ENCODE peak calls at places on chromosome 6, in nine cellular contexts. L, I, J, A, O, V, B, X and Y are unnamed samples. For H3K4me1, the result is how much of the 10 kb centered on the place peaks cover.

GRCh38 chr6:35148167-35148741 is 7.1 kb upstream of the TCP11 start:
- DNase-seq in L (no peak), I (peak), J (no peak), A (no peak), O (peak), V (no peak), B (no peak), X (no peak), Y (peak)

GRCh38 chr6:30411515-30412207 is 66.7 kb downstream of the RPP21 start:
- DNase-seq in L (peak), I (peak), J (peak), A (peak), O (peak), V (no peak), B (peak), X (peak), Y (peak)

GRCh38 chr6:142943746-142944125 is 1.2 kb downstream of the HIVEP2 start:
- DNase-seq in L (peak), I (peak), J (peak), A (peak), O (peak), V (no peak), B (peak), X (no peak), Y (no peak)

GRCh38 chr6:43125119-43125518 is 46.0 kb upstream of the SRF start:
- DNase-seq in L (no peak), I (no peak), J (no peak), A (no peak), O (peak), V (no peak), B (no peak), X (no peak), Y (no peak)

GRCh38 chr6:116451916-116452315 is 9.3 kb upstream of the CALHM6 start:
- DNase-seq in L (no peak), I (no peak), J (no peak), A (no peak), O (no peak), V (no peak), B (no peak), X (no peak), Y (no peak)

GRCh38 chr6:28104392-28105250 is 19.8 kb upstream of the ZSCAN16 start:
- DNase-seq in L (peak), I (peak), J (peak), A (peak), O (peak), V (peak), B (peak), X (peak), Y (peak)

GRCh38 chr6:152052061-152052460 is 244.6 kb downstream of the ESR1 start:
- DNase-seq in L (no peak), I (no peak), J (no peak), A (no peak), O (no peak), V (no peak), B (no peak), X (no peak), Y (no peak)

GRCh38 chr6:16402501-16402900 is 164.1 kb downstream of the GMPR start:
- DNase-seq in L (no peak), I (no peak), J (no peak), A (no peak), O (no peak), V (no peak), B (no peak), X (peak), Y (no peak)

GRCh38 chr6:104940238-104940880 is 16.5 kb upstream of the LIN28B start:
- DNase-seq in L (no peak), I (peak), J (no peak), A (no peak), O (no peak), V (peak), B (no peak), X (no peak), Y (no peak)

GRCh38 chr6:127966616-127967015 is 65.8 kb upstream of the THEMIS start:
- DNase-seq in L (no peak), I (no peak), J (no peak), A (no peak), O (peak), V (no peak), B (no peak), X (no peak), Y (no peak)

GRCh38 chr6:90386796-90387390 is 90.2 kb upstream of the BACH2 start:
- DNase-seq in L (no peak), I (no peak), J (no peak), A (no peak), O (no peak), V (no peak), B (no peak), X (no peak), Y (no peak)

GRCh38 chr6:90390379-90390778 is 93.7 kb upstream of the BACH2 start:
- DNase-seq in L (no peak), I (no peak), J (no peak), A (no peak), O (no peak), V (no peak), B (no peak), X (no peak), Y (no peak)

GRCh38 chr6:90385914-90386313 is 89.3 kb upstream of the BACH2 start:
- DNase-seq in L (peak), I (no peak), J (no peak), A (no peak), O (no peak), V (no peak), B (no peak), X (no peak), Y (no peak)

GRCh38 chr6:90388395-90388794 is 91.8 kb upstream of the BACH2 start:
- DNase-seq in L (no peak), I (no peak), J (no peak), A (no peak), O (no peak), V (no peak), B (no peak), X (no peak), Y (no peak)

GRCh38 chr6:90387826-90388225 is 91.2 kb upstream of the BACH2 start:
- DNase-seq in L (peak), I (no peak), J (no peak), A (no peak), O (no peak), V (no peak), B (no peak), X (no peak), Y (no peak)
- H3K4me1 ChIP-seq in L (half or more), I (under half), J (under half), A (under half), O (under half), V (under half), B (under half), X (under half), Y (under half)

DNA sequence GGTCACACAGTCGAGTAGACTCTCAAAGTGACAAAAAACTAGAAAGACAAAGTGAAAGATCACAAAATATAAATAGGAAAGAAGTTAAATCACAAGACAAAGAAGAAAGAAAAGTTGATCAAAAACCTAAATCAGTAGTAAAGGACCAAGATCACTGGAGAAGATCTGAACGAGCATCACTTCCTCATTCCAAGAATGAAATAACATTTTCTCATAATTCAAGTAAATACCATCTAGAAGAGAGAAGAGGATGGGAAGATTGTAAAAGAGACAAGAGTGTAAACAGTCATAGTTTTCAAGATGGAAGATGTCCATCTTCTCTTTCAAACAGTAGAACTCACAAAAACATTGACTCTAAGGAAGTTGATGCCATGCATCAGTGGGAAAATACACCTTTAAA is 31.6 kb upstream of the GJA10 start:
- DNase-seq in L (no peak), I (no peak), J (no peak), A (no peak), O (no peak), V (no peak), B (no peak), X (no peak), Y (no peak)
- H3K4me1 ChIP-seq in L (under half), I (under half), J (under half), A (under half), O (under half), V (under half), B (under half), X (under half), Y (under half)

DNA sequence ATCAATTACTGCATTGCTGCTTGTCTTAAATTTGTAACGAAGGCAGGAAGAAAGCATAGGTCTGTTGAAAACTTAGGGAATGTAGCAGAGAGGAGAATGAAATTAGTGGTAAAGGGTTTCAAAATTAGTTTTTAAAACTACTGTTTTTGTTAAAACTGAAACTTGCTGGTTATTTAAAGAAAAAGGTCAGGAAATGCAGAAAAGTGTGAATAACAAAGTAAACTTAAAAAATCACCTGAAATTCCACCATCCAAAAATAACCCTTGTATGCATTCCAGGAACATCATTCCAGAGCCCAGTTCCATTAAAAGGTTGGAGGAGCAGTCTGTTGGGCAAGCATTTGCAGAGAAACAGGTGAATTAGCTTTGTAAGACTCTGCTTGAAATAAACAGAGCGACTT is 3.1 kb upstream of the MOXD1 start:
- DNase-seq in L (no peak), I (no peak), J (no peak), A (no peak), O (no peak), V (no peak), B (no peak), X (no peak), Y (no peak)
- H3K4me1 ChIP-seq in L (under half), I (under half), J (under half), A (under half), O (under half), V (under half), B (under half), X (under half), Y (under half)

GRCh38 chr6:136718486-136718885 is 73.8 kb downstream of the MAP3K5 start:
- DNase-seq in L (no peak), I (no peak), J (no peak), A (no peak), O (no peak), V (no peak), B (no peak), X (no peak), Y (no peak)
- H3K4me1 ChIP-seq in L (half or more), I (under half), J (under half), A (under half), O (under half), V (half or more), B (under half), X (under half), Y (under half)